ENCODE peak calls at places on chromosome 4, in six cellular contexts. H, E, W, N, F and C are unnamed samples.

GRCh38 chr4:20251061-20251795 is 477 bp upstream of the SLIT2 start:
- DNase-seq in H (no peak), E (no peak), W (no peak), N (no peak), F (no peak), C (no peak)

GRCh38 chr4:6115342-6115741 is 85.0 kb downstream of the JAKMIP1 start:
- DNase-seq in H (no peak), E (no peak), W (no peak), N (no peak), F (no peak), C (no peak)

GRCh38 chr4:17055788-17056187 is 157.3 kb upstream of the LDB2 start:
- DNase-seq in H (peak), E (no peak), W (no peak), N (peak), F (no peak), C (peak)

GRCh38 chr4:24396988-24397387 is 187.4 kb downstream of the DHX15 start:
- DNase-seq in H (no peak), E (no peak), W (no peak), N (no peak), F (no peak), C (no peak)

GRCh38 chr4:25949166-25949748 is 35.2 kb downstream of the SMIM20 start:
- DNase-seq in H (no peak), E (no peak), W (no peak), N (no peak), F (no peak), C (no peak)

GRCh38 chr4:172648471-172648870 is 520.1 kb upstream of the GALNT7 start:
- DNase-seq in H (peak), E (no peak), W (no peak), N (no peak), F (no peak), C (no peak)

GRCh38 chr4:82613111-82613510 is 51.3 kb upstream of the TMEM150C start:
- DNase-seq in H (no peak), E (no peak), W (no peak), N (no peak), F (no peak), C (no peak)

GRCh38 chr4:41454393-41454792 is 83.6 kb upstream of the LIMCH1 start:
- DNase-seq in H (no peak), E (no peak), W (no peak), N (no peak), F (peak), C (no peak)

GRCh38 chr4:147644471-147644870 is 27.3 kb downstream of the TMEM184C start:
- DNase-seq in H (no peak), E (no peak), W (no peak), N (no peak), F (no peak), C (no peak)

GRCh38 chr4:39637572-39638357 is 900 bp downstream of the SMIM14 start:
- DNase-seq in H (peak), E (no peak), W (peak), N (peak), F (peak), C (no peak)

GRCh38 chr4:11910780-11911179 is 482.1 kb upstream of the HS3ST1 start:
- DNase-seq in H (no peak), E (no peak), W (no peak), N (no peak), F (no peak), C (no peak)

GRCh38 chr4:185587444-185588161 is 52.3 kb upstream of the PDLIM3 start:
- DNase-seq in H (no peak), E (no peak), W (no peak), N (no peak), F (peak), C (no peak)

GRCh38 chr4:60780874-60781273 is 419.3 kb upstream of the ADGRL3 start:
- DNase-seq in H (peak), E (no peak), W (no peak), N (no peak), F (no peak), C (peak)

GRCh38 chr4:74624351-74625151 is 169.8 kb downstream of the BTC start:
- DNase-seq in H (peak), E (peak), W (no peak), N (peak), F (no peak), C (peak)

GRCh38 chr4:135072553-135072952 is 871.0 kb upstream of the PABPC4L start:
- DNase-seq in H (no peak), E (no peak), W (no peak), N (no peak), F (no peak), C (no peak)

GRCh38 chr4:173793937-173794510 is 264.0 kb upstream of the HAND2 start:
- DNase-seq in H (no peak), E (no peak), W (no peak), N (peak), F (no peak), C (no peak)

GRCh38 chr4:153464068-153464467 is 2.1 kb upstream of the TMEM131L start:
- DNase-seq in H (no peak), E (peak), W (no peak), N (no peak), F (no peak), C (no peak)

GRCh38 chr4:6263541-6264540 is 5.8 kb upstream of the WFS1 start:
- DNase-seq in H (peak), E (no peak), W (no peak), N (peak), F (peak), C (no peak)

GRCh38 chr4:112083587-112084347 is 61.5 kb upstream of the FAM241A start:
- DNase-seq in H (no peak), E (no peak), W (no peak), N (peak), F (no peak), C (no peak)

GRCh38 chr4:5751918-5752802 is 41.2 kb downstream of the EVC start:
- DNase-seq in H (no peak), E (peak), W (no peak), N (no peak), F (no peak), C (no peak)

GRCh38 chr4:74123065-74123728 is 24.2 kb upstream of the CXCL2 start:
- DNase-seq in H (peak), E (no peak), W (no peak), N (no peak), F (no peak), C (no peak)

GRCh38 chr4:139465922-139466321 is 12.0 kb downstream of the RAB33B start:
- DNase-seq in H (no peak), E (no peak), W (no peak), N (no peak), F (no peak), C (no peak)

GRCh38 chr4:106676173-106676921 is 307.8 kb upstream of the GIMD1 start:
- DNase-seq in H (peak), E (no peak), W (no peak), N (peak), F (no peak), C (no peak)

GRCh38 chr4:143355540-143356217 is 19.0 kb downstream of the GAB1 start:
- DNase-seq in H (no peak), E (no peak), W (no peak), N (no peak), F (no peak), C (no peak)

GRCh38 chr4:108900018-108900417 is 137.2 kb upstream of the ETNPPL start:
- DNase-seq in H (no peak), E (peak), W (no peak), N (no peak), F (peak), C (no peak)

GRCh38 chr4:1052231-1052671 is 40.8 kb downstream of the FGFRL1 start:
- DNase-seq in H (no peak), E (no peak), W (no peak), N (no peak), F (no peak), C (no peak)

GRCh38 chr4:48254381-48255072 is 15.1 kb downstream of the TEC start:
- DNase-seq in H (peak), E (no peak), W (peak), N (peak), F (no peak), C (no peak)

GRCh38 chr4:159770969-159771368 is 668.1 kb downstream of the RAPGEF2 start:
- DNase-seq in H (no peak), E (no peak), W (no peak), N (no peak), F (no peak), C (no peak)

GRCh38 chr4:176005766-176006165 is 59.9 kb upstream of the WDR17 start:
- DNase-seq in H (no peak), E (no peak), W (no peak), N (no peak), F (no peak), C (no peak)

GRCh38 chr4:4574792-4575191 is 32.9 kb upstream of the STX18 start:
- DNase-seq in H (peak), E (peak), W (peak), N (peak), F (no peak), C (peak)

GRCh38 chr4:4574052-4574451 is 32.2 kb upstream of the STX18 start:
- DNase-seq in H (no peak), E (no peak), W (no peak), N (no peak), F (no peak), C (no peak)

GRCh38 chr4:4572821-4573220 is 31.0 kb upstream of the STX18 start:
- DNase-seq in H (peak), E (no peak), W (no peak), N (no peak), F (no peak), C (no peak)

GRCh38 chr4:4577359-4577875 is 35.6 kb upstream of the STX18 start:
- DNase-seq in H (no peak), E (no peak), W (no peak), N (no peak), F (no peak), C (no peak)

DNA sequence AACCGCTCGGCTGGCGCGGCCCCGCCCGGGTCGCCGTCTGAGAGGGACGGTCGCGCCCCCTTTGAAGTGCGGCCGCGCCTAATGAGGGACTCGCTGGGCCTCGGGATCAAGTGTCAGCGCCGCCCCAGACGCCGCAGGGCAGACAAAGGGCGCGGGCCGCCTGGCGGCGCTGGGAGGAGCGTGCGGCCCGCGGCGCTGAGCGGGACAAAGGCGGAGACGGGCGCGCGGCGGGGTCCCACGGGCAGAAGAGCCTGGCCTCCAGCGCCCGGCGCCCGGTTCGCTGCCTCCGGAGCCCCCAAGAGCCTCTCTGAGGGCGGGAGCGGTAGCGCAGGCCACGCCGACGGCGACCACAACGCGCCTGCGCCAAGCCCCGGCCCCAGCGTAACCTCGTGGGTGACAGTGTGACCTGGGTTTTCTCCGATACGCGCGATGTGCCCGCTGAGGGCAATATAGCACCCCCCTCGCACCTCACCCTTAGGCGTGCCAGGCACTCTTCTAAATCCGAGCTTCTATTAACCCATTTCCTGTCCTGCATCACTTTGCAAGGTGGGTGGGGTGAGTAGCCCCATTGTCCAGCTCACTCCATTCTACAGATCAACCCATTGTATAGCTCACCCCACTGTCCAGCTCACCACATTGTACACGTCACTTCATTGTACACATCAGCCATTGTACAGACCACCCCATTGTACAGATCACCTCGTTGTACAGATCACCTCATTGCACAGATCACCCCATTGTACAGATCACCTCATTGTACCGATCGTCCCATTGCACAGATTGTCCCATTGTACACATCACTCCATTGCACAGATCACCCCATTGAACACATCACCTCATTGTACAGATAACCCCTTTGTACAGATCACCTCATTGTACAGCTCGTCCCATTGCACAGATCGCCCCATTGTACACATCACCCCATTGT is 33.7 kb upstream of the STX18 start:
- DNase-seq in H (peak), E (no peak), W (peak), N (peak), F (peak), C (no peak)
- TF ChIP-seq CTCF in H (peak), E (no peak), W (peak), N (peak), F (peak), C (no peak)

DNA sequence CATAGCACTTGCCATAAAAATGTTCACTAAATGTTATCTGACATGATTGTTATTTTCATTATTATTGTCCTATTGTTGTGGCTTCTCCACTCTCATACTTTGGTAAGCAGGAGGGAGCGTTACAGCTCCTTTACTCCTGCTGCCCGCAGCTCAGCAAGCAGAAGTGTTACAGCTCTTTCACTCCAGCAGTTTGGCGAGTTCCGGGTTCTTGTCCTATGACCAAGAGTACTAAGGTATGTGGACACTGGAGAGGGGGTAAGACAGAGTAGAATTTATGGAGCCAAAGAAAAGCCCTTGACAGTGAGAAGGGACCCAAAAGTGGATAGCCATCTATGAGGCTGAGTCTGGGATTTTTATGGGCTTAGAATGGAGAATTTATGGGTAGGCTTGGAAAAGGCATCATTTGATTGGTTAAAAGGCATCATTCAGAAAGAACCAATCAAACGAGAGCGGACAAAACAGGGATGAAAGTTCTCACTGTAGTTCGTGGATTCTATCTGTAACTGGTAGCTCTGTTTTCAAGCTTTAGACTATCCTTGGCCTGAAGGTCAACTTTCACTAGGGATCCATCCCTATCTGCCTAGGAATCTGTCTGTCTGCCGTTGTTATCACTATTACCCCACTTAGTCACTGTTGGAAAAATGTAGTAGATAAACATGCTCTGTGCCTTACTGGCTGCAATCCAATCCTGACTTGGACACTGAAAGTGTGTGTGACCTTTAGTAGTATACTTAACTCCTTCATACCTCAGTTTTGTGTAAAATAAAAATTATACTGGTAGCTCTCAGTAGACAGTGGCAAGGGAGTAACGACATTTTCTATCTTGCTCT is 545.6 kb upstream of the LCORL start:
- DNase-seq in H (no peak), E (no peak), W (no peak), N (no peak), F (peak), C (no peak)
- TF ChIP-seq CTCF in H (no peak), E (no peak), W (no peak), N (no peak), F (no peak), C (no peak)

GRCh38 chr4:114019276-114019971 is 40.0 kb upstream of the ARSJ start:
- DNase-seq in H (no peak), E (no peak), W (no peak), N (no peak), F (no peak), C (no peak)

GRCh38 chr4:114015444-114015899 is 36.0 kb upstream of the ARSJ start:
- DNase-seq in H (peak), E (peak), W (no peak), N (peak), F (no peak), C (peak)

GRCh38 chr4:114021445-114021844 is 42.0 kb upstream of the ARSJ start:
- DNase-seq in H (no peak), E (no peak), W (no peak), N (no peak), F (no peak), C (no peak)

GRCh38 chr4:114019972-114020358 is 40.5 kb upstream of the ARSJ start:
- DNase-seq in H (no peak), E (no peak), W (no peak), N (no peak), F (no peak), C (no peak)

DNA sequence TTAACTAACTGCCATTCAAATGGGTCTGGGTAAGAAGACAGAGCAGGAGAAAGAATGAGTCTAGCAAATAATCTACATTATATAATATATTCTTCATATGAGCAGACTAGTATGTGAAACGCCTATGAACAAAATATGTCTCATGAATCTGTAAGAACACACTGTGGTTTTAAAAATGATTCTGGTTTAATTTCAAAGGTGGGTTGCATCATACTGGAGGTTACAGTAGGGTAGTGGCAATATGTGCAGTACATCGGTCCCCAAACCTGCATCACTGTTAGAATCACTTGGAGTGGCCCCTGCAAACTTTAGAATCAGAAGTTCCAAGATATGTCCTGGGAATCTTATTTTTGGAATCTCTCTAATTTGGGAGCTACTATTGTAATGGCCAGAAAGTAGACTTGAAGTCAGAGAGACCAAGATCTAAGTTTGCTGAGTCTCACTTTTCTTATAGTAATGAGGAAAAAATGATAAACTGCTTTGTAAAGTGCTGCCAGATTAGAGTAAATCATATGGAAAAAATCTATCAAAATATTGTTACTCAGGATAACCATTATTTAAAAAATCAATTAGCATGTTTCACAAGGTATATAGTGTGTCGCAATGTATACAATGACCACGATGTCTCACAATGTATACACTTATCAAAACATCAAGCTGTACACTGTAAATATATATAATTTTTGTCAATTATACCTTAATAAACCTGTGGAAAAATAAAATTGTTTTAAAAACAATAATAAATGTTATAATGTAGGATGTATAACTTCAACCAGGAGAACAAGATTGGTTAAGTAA is 37.9 kb upstream of the ARSJ start:
- DNase-seq in H (no peak), E (no peak), W (no peak), N (no peak), F (no peak), C (no peak)
- TF ChIP-seq CTCF in H (no peak), E (no peak), W (no peak), N (no peak), F (no peak), C (no peak)

GRCh38 chr4:129926936-129927335 is 831.0 kb downstream of the C4orf33 start:
- DNase-seq in H (no peak), E (no peak), W (no peak), N (peak), F (no peak), C (no peak)
- TF ChIP-seq CTCF in H (no peak), E (peak), W (no peak), N (peak), F (no peak), C (no peak)

DNA sequence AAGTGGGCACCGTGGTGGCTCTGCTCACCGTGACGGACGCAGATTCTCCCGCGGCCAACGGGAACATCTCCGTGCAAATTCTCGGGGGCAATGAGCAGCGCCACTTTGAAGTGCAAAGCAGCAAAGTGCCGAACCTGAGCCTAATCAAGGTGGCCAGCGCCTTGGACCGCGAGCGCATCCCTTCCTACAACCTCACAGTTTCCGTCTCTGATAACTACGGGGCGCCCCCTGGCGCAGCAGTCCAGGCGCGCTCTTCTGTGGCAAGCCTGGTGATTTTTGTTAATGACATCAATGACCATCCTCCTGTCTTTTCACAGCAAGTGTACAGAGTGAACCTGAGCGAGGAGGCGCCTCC is 2.7 kb downstream of the FAT4 start:
- DNase-seq in H (peak), E (no peak), W (no peak), N (no peak), F (peak), C (no peak)
- TF ChIP-seq CTCF in H (peak), E (peak), W (no peak), N (peak), F (peak), C (peak)

GRCh38 chr4:165716472-165716871 is 156.6 kb upstream of the TLL1 start:
- DNase-seq in H (no peak), E (no peak), W (no peak), N (no peak), F (no peak), C (no peak)
- TF ChIP-seq CTCF in H (no peak), E (no peak), W (no peak), N (no peak), F (no peak), C (no peak)

GRCh38 chr4:38464328-38464727 is 199.7 kb upstream of the KLF3 start:
- DNase-seq in H (no peak), E (no peak), W (no peak), N (no peak), F (no peak), C (no peak)

GRCh38 chr4:38462659-38463058 is 201.3 kb upstream of the KLF3 start:
- DNase-seq in H (no peak), E (no peak), W (no peak), N (no peak), F (no peak), C (no peak)

GRCh38 chr4:38463268-38463958 is 200.6 kb upstream of the KLF3 start:
- DNase-seq in H (no peak), E (no peak), W (no peak), N (no peak), F (no peak), C (no peak)

GRCh38 chr4:38466401-38466800 is 197.6 kb upstream of the KLF3 start:
- DNase-seq in H (no peak), E (no peak), W (no peak), N (no peak), F (no peak), C (no peak)

GRCh38 chr4:38461342-38461741 is 202.7 kb upstream of the KLF3 start:
- DNase-seq in H (no peak), E (no peak), W (no peak), N (peak), F (no peak), C (no peak)
- TF ChIP-seq CTCF in H (no peak), E (no peak), W (no peak), N (no peak), F (no peak), C (no peak)